ENCODE peak calls at places on chromosomes 6 and 20, in ten cellular contexts. S is esophagus squamous epithelium; H is tibial artery; Q is mesenchymal stem cell; T is PC-3; I is CD4-positive, alpha-beta T cell; M is prostate gland; U is CD8-positive, alpha-beta memory T cell; J is GM12878; N is cardiac muscle cell. R is an unnamed sample. For H3K9me3, the result is how much of the 10 kb centered on the place peaks cover.

GRCh38 chr6:37242429-37243052 is 15.0 kb upstream of the TBC1D22B start:
- DNase-seq in S (no peak), H (no peak), Q (peak), T (peak), I (no peak), M (peak), U (no peak), J (no peak), N (no peak), R (no peak)

GRCh38 chr6:7260291-7261029 is 52.5 kb downstream of the SSR1 start:
- DNase-seq in S (no peak), H (no peak), Q (no peak), T (no peak), I (no peak), M (no peak), U (no peak), J (no peak), N (no peak), R (no peak)

GRCh38 chr6:118574051-118574865 is 26.2 kb downstream of the PLN start:
- DNase-seq in S (no peak), H (no peak), Q (peak), T (no peak), I (no peak), M (no peak), U (no peak), J (no peak), N (no peak), R (no peak)

GRCh38 chr20:25725639-25726038 is 29.0 kb upstream of the ZNF337 start:
- DNase-seq in S (no peak), H (no peak), Q (no peak), T (no peak), I (no peak), M (no peak), U (no peak), J (no peak), N (no peak), R (no peak)

GRCh38 chr20:38123021-38123587 is 42.0 kb downstream of the TGM2 start:
- DNase-seq in S (no peak), H (no peak), Q (peak), T (no peak), I (no peak), M (no peak), U (no peak), J (no peak), N (no peak), R (no peak)

GRCh38 chr6:37257320-37257633 is 295 bp upstream of the TBC1D22B start:
- DNase-seq in S (no peak), H (no peak), Q (no peak), T (no peak), I (no peak), M (no peak), U (no peak), J (no peak), N (no peak), R (no peak)

GRCh38 chr6:7261030-7261841 is 51.8 kb downstream of the SSR1 start:
- DNase-seq in S (peak), H (peak), Q (peak), T (peak), I (no peak), M (peak), U (peak), J (no peak), N (peak), R (no peak)

GRCh38 chr6:37648465-37649330 is 49.0 kb downstream of the MDGA1 start:
- DNase-seq in S (no peak), H (no peak), Q (peak), T (no peak), I (peak), M (no peak), U (peak), J (no peak), N (peak), R (peak)

GRCh38 chr20:19618711-19619110 is 139.3 kb upstream of the RIN2 start:
- DNase-seq in S (no peak), H (no peak), Q (no peak), T (no peak), I (no peak), M (no peak), U (no peak), J (no peak), N (no peak), R (no peak)

GRCh38 chr6:2205396-2205795 is 40.0 kb downstream of the GMDS start:
- DNase-seq in S (no peak), H (no peak), Q (no peak), T (no peak), I (no peak), M (no peak), U (no peak), J (no peak), N (no peak), R (no peak)

GRCh38 chr6:121354764-121355163 is 20.5 kb upstream of the TBC1D32 start:
- DNase-seq in S (no peak), H (no peak), Q (no peak), T (peak), I (no peak), M (no peak), U (no peak), J (no peak), N (no peak), R (no peak)

GRCh38 chr20:39795401-39796272 is 833.5 kb downstream of the DHX35 start:
- DNase-seq in S (no peak), H (no peak), Q (peak), T (no peak), I (no peak), M (no peak), U (no peak), J (no peak), N (no peak), R (no peak)

GRCh38 chr6:36126121-36126520 is 4.2 kb upstream of the MAPK13 start:
- DNase-seq in S (no peak), H (no peak), Q (no peak), T (no peak), I (no peak), M (no peak), U (no peak), J (no peak), N (no peak), R (no peak)

GRCh38 chr6:30885999-30886896 is 1.9 kb downstream of the DDR1 start:
- DNase-seq in S (no peak), H (peak), Q (peak), T (peak), I (peak), M (peak), U (no peak), J (no peak), N (peak), R (no peak)

GRCh38 chr6:78593898-78594666 is 273.3 kb upstream of the IRAK1BP1 start:
- DNase-seq in S (no peak), H (no peak), Q (no peak), T (peak), I (no peak), M (no peak), U (no peak), J (no peak), N (no peak), R (no peak)

GRCh38 chr20:17616480-17617211 is 46.8 kb downstream of the DSTN start:
- DNase-seq in S (no peak), H (peak), Q (no peak), T (no peak), I (no peak), M (no peak), U (no peak), J (no peak), N (no peak), R (no peak)

DNA sequence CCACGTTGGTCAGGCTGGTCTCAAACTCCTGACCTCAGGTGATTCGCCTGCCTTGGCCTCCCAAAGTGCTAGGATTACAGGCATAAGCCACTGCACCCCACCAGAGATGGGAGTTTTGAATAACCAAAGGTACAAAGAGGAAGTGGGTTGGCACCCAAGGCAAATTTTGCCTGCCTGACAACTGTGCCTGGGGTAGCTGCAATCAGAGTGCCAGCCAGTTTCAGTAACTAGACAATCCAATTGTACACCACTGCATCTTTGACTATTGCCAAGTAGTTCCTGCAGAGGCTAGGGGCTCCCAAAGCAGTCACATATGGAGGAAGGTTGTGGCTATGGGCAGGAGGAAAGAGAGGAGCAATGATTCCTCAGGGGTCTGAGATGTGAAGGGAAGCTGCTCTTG is 16.6 kb downstream of the ZC3H12D start:
- DNase-seq in S (no peak), H (no peak), Q (no peak), T (no peak), I (no peak), M (no peak), U (no peak), J (no peak), N (no peak), R (no peak)
- H3K9me3 ChIP-seq in S (under half), H (under half), Q (under half), T (under half), I (under half), M (under half), U (under half), J (under half), N (under half), R (under half)

DNA sequence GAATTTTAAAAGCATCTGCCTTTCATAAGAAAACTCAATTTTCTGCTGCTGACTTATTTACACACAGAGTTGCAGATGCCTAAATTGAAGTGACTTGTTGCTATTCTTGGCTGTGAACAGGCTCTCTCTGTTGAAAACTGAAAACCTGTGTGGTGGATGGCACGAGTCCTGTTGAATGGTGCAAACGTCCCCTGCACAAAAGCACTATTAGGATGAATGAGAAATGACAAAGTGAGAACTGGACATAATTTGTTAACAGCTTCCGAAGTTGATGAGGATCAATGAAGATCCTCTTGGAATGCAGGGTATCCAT is 201.7 kb upstream of the PREP start:
- DNase-seq in S (no peak), H (no peak), Q (no peak), T (no peak), I (no peak), M (no peak), U (no peak), J (no peak), N (no peak), R (no peak)
- H3K9me3 ChIP-seq in S (under half), H (under half), Q (under half), T (under half), I (under half), M (under half), U (under half), J (under half), N (under half), R (under half)

GRCh38 chr6:161128230-161128629 is 136.7 kb downstream of the MAP3K4 start:
- DNase-seq in S (no peak), H (no peak), Q (no peak), T (no peak), I (no peak), M (no peak), U (no peak), J (no peak), N (no peak), R (no peak)
- H3K9me3 ChIP-seq in S (under half), H (under half), Q (under half), T (under half), I (under half), M (under half), U (under half), J (under half), N (under half), R (under half)

DNA sequence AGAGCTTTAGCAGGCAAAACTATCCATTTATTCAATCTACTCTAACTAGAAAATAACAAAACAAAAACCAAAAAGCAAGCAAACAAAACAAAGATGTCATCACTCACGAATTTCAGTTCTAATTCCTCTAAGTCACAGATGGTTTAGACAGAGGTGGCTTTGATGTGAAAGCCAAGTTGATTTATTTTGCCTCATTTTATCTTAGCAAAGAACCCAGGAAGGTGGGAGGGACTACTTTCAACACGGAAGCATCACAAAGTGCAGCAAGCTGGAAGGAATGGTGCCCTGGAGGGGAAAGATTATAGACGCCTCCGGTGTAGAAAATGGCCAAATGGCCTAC is 88.4 kb downstream of the LAMP5 start:
- DNase-seq in S (no peak), H (no peak), Q (no peak), T (no peak), I (no peak), M (no peak), U (no peak), J (no peak), N (no peak), R (no peak)
- H3K9me3 ChIP-seq in S (under half), H (under half), Q (under half), T (under half), I (under half), M (under half), U (under half), J (under half), N (under half), R (under half)

DNA sequence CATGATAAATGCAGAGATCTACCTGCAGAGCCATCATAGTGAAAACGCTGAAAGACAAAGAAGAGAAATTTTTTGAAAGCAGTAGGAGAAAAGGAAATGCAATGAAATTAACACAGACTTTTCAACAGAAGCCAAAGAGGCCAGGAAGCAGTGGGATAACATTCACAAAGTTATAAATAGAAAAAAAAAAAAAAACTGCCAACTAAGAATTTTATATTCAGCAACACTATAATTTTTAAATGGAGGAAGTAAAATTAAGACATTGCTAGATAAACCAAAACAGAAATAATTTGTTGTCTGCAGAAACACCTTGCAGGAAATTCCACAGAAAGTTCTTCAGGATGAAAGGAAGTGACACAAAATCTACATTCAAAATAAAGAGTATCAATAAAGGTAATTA is 591.5 kb upstream of the ID4 start:
- DNase-seq in S (no peak), H (no peak), Q (no peak), T (no peak), I (no peak), M (no peak), U (no peak), J (no peak), N (no peak), R (no peak)
- H3K9me3 ChIP-seq in S (under half), H (under half), Q (under half), T (under half), I (under half), M (under half), U (under half), J (under half), N (under half), R (under half)

GRCh38 chr6:168789699-168790098 is 348.7 kb downstream of the SMOC2 start:
- DNase-seq in S (no peak), H (no peak), Q (no peak), T (no peak), I (no peak), M (no peak), U (no peak), J (no peak), N (no peak), R (no peak)
- H3K9me3 ChIP-seq in S (under half), H (under half), Q (under half), T (under half), I (under half), M (under half), U (under half), J (under half), N (under half), R (under half)

DNA sequence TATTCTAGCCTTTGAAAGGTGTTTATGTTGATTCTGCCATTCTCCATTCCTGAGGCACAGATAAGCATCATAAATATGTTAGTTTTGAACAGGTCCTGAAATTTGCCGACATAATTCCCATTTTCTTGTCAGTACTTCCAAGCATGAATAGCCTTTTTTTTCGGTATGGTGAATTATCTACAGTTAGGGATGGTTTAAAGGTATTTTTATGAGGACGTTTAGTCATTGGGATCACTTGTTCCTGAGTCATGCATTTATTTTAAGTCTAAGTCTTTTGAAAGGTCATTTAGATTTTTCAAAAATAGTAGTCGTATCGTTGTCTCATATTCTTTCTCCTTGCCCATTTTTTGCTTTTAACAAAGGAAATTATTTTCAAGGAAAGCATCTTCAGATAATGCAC is 98.7 kb downstream of the PHACTR3 start:
- DNase-seq in S (no peak), H (no peak), Q (no peak), T (peak), I (no peak), M (no peak), U (no peak), J (no peak), N (no peak), R (no peak)
- H3K9me3 ChIP-seq in S (under half), H (under half), Q (under half), T (under half), I (under half), M (under half), U (under half), J (under half), N (under half), R (under half)

GRCh38 chr20:48689388-48689787 is 138.4 kb downstream of the PREX1 start:
- DNase-seq in S (no peak), H (no peak), Q (no peak), T (no peak), I (no peak), M (no peak), U (peak), J (no peak), N (no peak), R (no peak)

GRCh38 chr20:48688579-48688978 is 139.2 kb downstream of the PREX1 start:
- DNase-seq in S (no peak), H (no peak), Q (no peak), T (no peak), I (no peak), M (no peak), U (no peak), J (no peak), N (no peak), R (no peak)

GRCh38 chr20:48686238-48687096 is 141.3 kb downstream of the PREX1 start:
- DNase-seq in S (no peak), H (peak), Q (no peak), T (peak), I (no peak), M (peak), U (no peak), J (no peak), N (no peak), R (no peak)

GRCh38 chr20:48685300-48685699 is 142.5 kb downstream of the PREX1 start:
- DNase-seq in S (no peak), H (no peak), Q (no peak), T (no peak), I (no peak), M (no peak), U (no peak), J (no peak), N (no peak), R (no peak)

DNA sequence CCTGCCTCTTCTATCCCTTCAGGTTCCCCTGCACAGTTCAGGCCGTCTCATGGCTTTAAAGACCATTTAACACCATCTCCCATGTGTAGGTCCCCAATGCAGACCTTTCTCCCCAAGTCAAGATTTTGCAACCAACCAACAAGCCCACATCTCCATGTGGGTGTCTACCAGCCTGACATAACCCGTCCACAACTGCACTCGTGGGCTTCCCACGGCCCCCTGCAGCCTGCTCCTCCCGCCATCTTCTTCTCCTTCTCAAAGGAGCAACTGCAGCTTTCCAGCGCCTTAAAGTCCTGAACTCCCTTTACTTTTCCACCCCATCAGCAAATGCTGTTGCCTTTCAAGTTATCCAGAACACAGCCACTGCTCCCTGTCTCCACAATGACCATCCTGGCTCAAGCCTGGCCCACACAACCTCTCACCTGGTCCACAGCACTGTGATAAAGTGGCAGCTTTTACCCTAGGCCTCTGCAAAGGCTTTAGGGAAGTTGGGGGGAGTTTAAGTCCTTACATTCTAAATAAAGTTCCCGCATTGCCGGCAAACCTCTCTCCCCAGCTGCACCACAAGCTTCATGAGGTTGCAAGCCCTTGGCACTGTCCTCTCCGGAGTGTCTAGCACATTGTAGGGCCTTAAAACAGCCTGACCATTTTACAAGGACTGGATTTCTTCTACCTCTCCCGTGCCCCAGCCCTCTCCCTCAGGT is 140.6 kb downstream of the PREX1 start:
- DNase-seq in S (no peak), H (no peak), Q (no peak), T (no peak), I (no peak), M (no peak), U (no peak), J (no peak), N (no peak), R (no peak)
- H3K9me3 ChIP-seq in S (under half), H (under half), Q (under half), T (under half), I (under half), M (under half), U (under half), J (under half), N (under half), R (under half)

GRCh38 chr6:45965787-45966186 is 49.9 kb downstream of the CLIC5 start:
- DNase-seq in S (no peak), H (no peak), Q (peak), T (peak), I (no peak), M (no peak), U (no peak), J (no peak), N (no peak), R (no peak)
- H3K9me3 ChIP-seq in S (under half), H (under half), Q (under half), T (under half), I (under half), M (under half), U (under half), J (under half), N (under half), R (under half)

DNA sequence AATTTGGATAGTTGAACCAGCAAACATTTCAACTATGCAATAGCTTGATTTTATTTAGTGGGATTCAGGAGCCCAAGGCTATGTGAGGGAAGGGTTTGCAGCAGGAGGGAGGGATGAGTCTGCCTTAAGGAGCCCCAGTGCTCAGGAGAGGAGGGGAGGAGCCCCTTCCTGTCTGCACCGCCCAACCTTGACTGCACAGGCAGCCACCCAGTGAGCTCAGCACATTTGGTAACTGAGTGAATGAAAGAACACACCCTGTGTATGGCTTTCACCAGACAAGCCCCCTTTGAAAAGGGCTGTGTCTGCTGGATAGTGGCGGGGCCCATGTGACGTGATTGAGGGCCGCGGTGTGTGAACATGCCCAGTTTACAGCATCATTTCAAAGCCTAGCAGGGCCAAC is 17.0 kb downstream of the DACT2 start:
- DNase-seq in S (no peak), H (peak), Q (no peak), T (no peak), I (no peak), M (no peak), U (no peak), J (no peak), N (no peak), R (no peak)
- H3K9me3 ChIP-seq in S (under half), H (under half), Q (under half), T (under half), I (under half), M (under half), U (under half), J (under half), N (under half), R (under half)

R was measured in T-helper 17 cell.